ENCODE peak calls at places on chromosomes 16 and 17, in four cellular contexts. One of them, this sample, is unnamed.

GRCh38 chr16:56793504-56793903 is 63.6 kb downstream of the NUP93 start:
- DNase-seq in GM12878: no peak
- DNase-seq in endothelial cell of umbilical vein: peak
- DNase-seq in K562: no peak
- DNase-seq in this sample: peak

GRCh38 chr16:1787322-1788094 is 4.7 kb downstream of the NUBP2 start:
- DNase-seq in GM12878: no peak
- DNase-seq in endothelial cell of umbilical vein: no peak
- DNase-seq in K562: no peak
- DNase-seq in this sample: no peak

GRCh38 chr16:473046-474043 is 47.9 kb downstream of the RAB11FIP3 start:
- DNase-seq in GM12878: no peak
- DNase-seq in endothelial cell of umbilical vein: no peak
- DNase-seq in K562: peak
- DNase-seq in this sample: no peak

GRCh38 chr17:8149419-8150193 is 2.6 kb downstream of the PER1 start:
- DNase-seq in GM12878: no peak
- DNase-seq in endothelial cell of umbilical vein: no peak
- DNase-seq in K562: no peak
- DNase-seq in this sample: no peak

GRCh38 chr16:59021751-59022150 is 287.6 kb upstream of the GOT2 start:
- DNase-seq in GM12878: no peak
- DNase-seq in endothelial cell of umbilical vein: no peak
- DNase-seq in K562: no peak
- DNase-seq in this sample: no peak

GRCh38 chr17:56752263-56752662 is 81.5 kb downstream of the C17orf67 start:
- DNase-seq in GM12878: no peak
- DNase-seq in endothelial cell of umbilical vein: peak
- DNase-seq in K562: no peak
- DNase-seq in this sample: no peak

GRCh38 chr17:8670486-8670885 is 40.0 kb upstream of the MYH10 start:
- DNase-seq in GM12878: no peak
- DNase-seq in endothelial cell of umbilical vein: no peak
- DNase-seq in K562: no peak
- DNase-seq in this sample: no peak

GRCh38 chr16:10923146-10923649 is 19.1 kb downstream of the DEXI start:
- DNase-seq in GM12878: no peak
- DNase-seq in endothelial cell of umbilical vein: no peak
- DNase-seq in K562: no peak
- DNase-seq in this sample: peak

GRCh38 chr17:39739885-39740356 is 2.2 kb downstream of the GRB7 start:
- DNase-seq in GM12878: no peak
- DNase-seq in endothelial cell of umbilical vein: no peak
- DNase-seq in K562: no peak
- DNase-seq in this sample: peak

GRCh38 chr17:78294776-78295175 is 63.3 kb downstream of the TMEM235 start:
- DNase-seq in GM12878: no peak
- DNase-seq in endothelial cell of umbilical vein: no peak
- DNase-seq in K562: no peak
- DNase-seq in this sample: no peak

GRCh38 chr17:33511670-33512069 is 218.6 kb upstream of the ASIC2 start:
- DNase-seq in GM12878: no peak
- DNase-seq in endothelial cell of umbilical vein: no peak
- DNase-seq in K562: no peak
- DNase-seq in this sample: no peak

GRCh38 chr16:84330685-84331050 is 36.0 kb downstream of the WFDC1 start:
- DNase-seq in GM12878: no peak
- DNase-seq in endothelial cell of umbilical vein: no peak
- DNase-seq in K562: no peak
- DNase-seq in this sample: no peak

GRCh38 chr16:78210305-78210704 is 110.9 kb downstream of the WWOX start:
- DNase-seq in GM12878: no peak
- DNase-seq in endothelial cell of umbilical vein: no peak
- DNase-seq in K562: no peak
- DNase-seq in this sample: no peak

GRCh38 chr16:9139965-9140364 is 48.5 kb downstream of the HAPSTR1 start:
- DNase-seq in GM12878: no peak
- DNase-seq in endothelial cell of umbilical vein: no peak
- DNase-seq in K562: peak
- DNase-seq in this sample: peak

GRCh38 chr17:78032166-78032565 is 73.7 kb downstream of the TNRC6C start:
- DNase-seq in GM12878: no peak
- DNase-seq in endothelial cell of umbilical vein: no peak
- DNase-seq in K562: peak
- DNase-seq in this sample: no peak

GRCh38 chr17:4852504-4853075 is 19.4 kb downstream of the MINK1 start:
- DNase-seq in GM12878: no peak
- DNase-seq in endothelial cell of umbilical vein: peak
- DNase-seq in K562: peak
- DNase-seq in this sample: peak

GRCh38 chr17:67490471-67490870 is 113.4 kb downstream of the PITPNC1 start:
- DNase-seq in GM12878: no peak
- DNase-seq in endothelial cell of umbilical vein: no peak
- DNase-seq in K562: no peak
- DNase-seq in this sample: no peak
- H3K9ac ChIP-seq in GM12878: no peak
- H3K9ac ChIP-seq in endothelial cell of umbilical vein: no peak
- H3K9ac ChIP-seq in K562: no peak
- H3K9ac ChIP-seq in this sample: no peak

DNA sequence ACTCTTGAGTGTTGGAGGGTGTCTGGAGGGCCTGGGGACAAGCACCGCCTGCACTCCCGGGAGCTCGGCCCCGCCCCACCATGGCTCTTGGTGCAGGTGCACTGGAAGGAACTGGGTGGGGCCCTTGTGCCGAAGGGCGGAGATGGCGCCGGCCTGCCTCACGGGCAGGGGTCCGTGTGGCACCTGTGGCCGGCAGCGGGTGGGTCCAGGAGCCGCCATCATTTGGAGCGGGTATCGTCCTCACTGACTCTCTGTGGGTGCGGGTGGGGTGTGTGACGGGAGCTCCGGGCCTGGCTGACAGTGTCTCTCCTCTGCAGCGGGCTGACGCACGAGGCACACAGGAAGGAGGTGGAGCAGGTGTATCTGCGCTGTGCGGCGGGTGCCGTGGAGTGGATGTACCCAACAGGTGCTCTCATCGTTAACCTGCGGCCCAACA is 5.2 kb downstream of the METRNL start:
- DNase-seq in GM12878: no peak
- DNase-seq in endothelial cell of umbilical vein: no peak
- DNase-seq in K562: no peak
- DNase-seq in this sample: no peak
- TF ChIP-seq MYC in GM12878: no peak
- TF ChIP-seq MYC in endothelial cell of umbilical vein: no peak
- TF ChIP-seq MYC in K562: no peak
- TF ChIP-seq MYC in this sample: no peak

GRCh38 chr17:64974750-64975317 is 55.6 kb upstream of the LRRC37A3 start:
- DNase-seq in GM12878: no peak
- DNase-seq in endothelial cell of umbilical vein: peak
- DNase-seq in K562: peak
- DNase-seq in this sample: no peak
- H3K9ac ChIP-seq in GM12878: peak
- H3K9ac ChIP-seq in endothelial cell of umbilical vein: peak
- H3K9ac ChIP-seq in K562: peak
- H3K9ac ChIP-seq in this sample: peak

GRCh38 chr16:23836078-23836403 is 258 bp downstream of the PRKCB start:
- DNase-seq in GM12878: no peak
- DNase-seq in endothelial cell of umbilical vein: no peak
- DNase-seq in K562: no peak
- DNase-seq in this sample: no peak

GRCh38 chr16:23835390-23836077 is at the start of gene PRKCB:
- DNase-seq in GM12878: no peak
- DNase-seq in endothelial cell of umbilical vein: peak
- DNase-seq in K562: peak
- DNase-seq in this sample: no peak

GRCh38 chr16:23838485-23839142 is 2.8 kb downstream of the PRKCB start:
- DNase-seq in GM12878: no peak
- DNase-seq in endothelial cell of umbilical vein: no peak
- DNase-seq in K562: no peak
- DNase-seq in this sample: no peak

GRCh38 chr16:23837553-23838308 is 1.9 kb downstream of the PRKCB start:
- DNase-seq in GM12878: no peak
- DNase-seq in endothelial cell of umbilical vein: no peak
- DNase-seq in K562: peak
- DNase-seq in this sample: no peak

DNA sequence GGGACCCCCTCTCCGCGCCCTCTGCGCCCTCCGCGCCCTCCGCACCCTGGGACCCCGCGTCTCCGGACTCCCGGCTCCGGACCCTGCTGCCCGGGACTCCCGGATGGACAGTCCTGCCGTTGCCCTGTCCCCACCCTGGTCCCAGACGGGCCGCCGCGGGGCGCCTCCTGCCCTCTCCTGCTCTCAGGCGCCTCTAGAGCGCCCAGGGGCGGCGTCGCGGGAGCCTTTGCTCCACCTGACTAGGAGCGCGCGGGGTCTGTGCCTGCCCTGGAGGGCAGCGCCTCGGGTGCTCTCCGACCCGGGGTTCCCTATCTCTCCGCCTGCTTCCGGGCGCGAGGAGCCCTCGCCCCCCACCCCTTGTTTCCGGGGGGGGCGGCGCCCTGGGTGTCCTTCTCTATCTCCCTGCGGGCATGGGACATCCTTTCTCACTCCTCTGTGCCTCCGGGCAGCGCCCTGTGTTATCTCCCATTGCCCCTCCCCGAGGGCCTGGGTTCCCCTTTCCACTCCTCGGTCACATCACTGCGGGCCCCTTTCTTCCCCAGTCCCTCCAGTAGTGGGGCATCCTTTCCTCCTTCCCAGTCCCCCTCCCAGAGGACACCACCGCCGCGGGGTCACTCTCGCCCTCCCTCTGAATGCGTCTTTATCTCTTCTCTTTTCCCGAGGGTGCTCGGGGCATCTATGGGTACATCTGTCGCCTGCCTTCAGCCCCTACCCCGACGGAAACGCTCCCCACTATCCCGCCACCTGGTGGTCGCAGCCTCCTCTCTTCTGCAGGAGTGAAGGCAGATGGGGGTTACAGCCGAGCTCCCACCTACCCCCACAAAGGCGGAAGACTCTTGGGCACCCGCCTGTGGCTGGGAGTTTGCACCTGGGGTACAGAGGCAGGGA is 865 bp downstream of the PRKCB start:
- DNase-seq in GM12878: no peak
- DNase-seq in endothelial cell of umbilical vein: no peak
- DNase-seq in K562: peak
- DNase-seq in this sample: no peak
- TF ChIP-seq MYC in GM12878: no peak
- TF ChIP-seq MYC in endothelial cell of umbilical vein: no peak
- TF ChIP-seq MYC in K562: peak
- TF ChIP-seq MYC in this sample: no peak

GRCh38 chr16:2842340-2843000 is 12.4 kb downstream of the ZG16B start:
- DNase-seq in GM12878: no peak
- DNase-seq in endothelial cell of umbilical vein: no peak
- DNase-seq in K562: peak
- DNase-seq in this sample: no peak
- H3K9ac ChIP-seq in GM12878: peak
- H3K9ac ChIP-seq in endothelial cell of umbilical vein: no peak
- H3K9ac ChIP-seq in K562: peak
- H3K9ac ChIP-seq in this sample: no peak

GRCh38 chr17:30427611-30428010 is 48.9 kb downstream of the CPD start:
- DNase-seq in GM12878: no peak
- DNase-seq in endothelial cell of umbilical vein: no peak
- DNase-seq in K562: no peak
- DNase-seq in this sample: no peak
- TF ChIP-seq MYC in GM12878: no peak
- TF ChIP-seq MYC in endothelial cell of umbilical vein: no peak
- TF ChIP-seq MYC in K562: no peak
- TF ChIP-seq MYC in this sample: no peak

GRCh38 chr16:27483083-27483437 is 66.7 kb downstream of the GTF3C1 start:
- DNase-seq in GM12878: no peak
- DNase-seq in endothelial cell of umbilical vein: no peak
- DNase-seq in K562: no peak
- DNase-seq in this sample: no peak

GRCh38 chr16:27481282-27481934 is 68.3 kb downstream of the GTF3C1 start:
- DNase-seq in GM12878: no peak
- DNase-seq in endothelial cell of umbilical vein: no peak
- DNase-seq in K562: no peak
- DNase-seq in this sample: no peak

GRCh38 chr16:27483624-27484023 is 66.1 kb downstream of the GTF3C1 start:
- DNase-seq in GM12878: no peak
- DNase-seq in endothelial cell of umbilical vein: peak
- DNase-seq in K562: no peak
- DNase-seq in this sample: no peak

GRCh38 chr16:27480761-27481160 is 69.0 kb downstream of the GTF3C1 start:
- DNase-seq in GM12878: no peak
- DNase-seq in endothelial cell of umbilical vein: no peak
- DNase-seq in K562: no peak
- DNase-seq in this sample: no peak

DNA sequence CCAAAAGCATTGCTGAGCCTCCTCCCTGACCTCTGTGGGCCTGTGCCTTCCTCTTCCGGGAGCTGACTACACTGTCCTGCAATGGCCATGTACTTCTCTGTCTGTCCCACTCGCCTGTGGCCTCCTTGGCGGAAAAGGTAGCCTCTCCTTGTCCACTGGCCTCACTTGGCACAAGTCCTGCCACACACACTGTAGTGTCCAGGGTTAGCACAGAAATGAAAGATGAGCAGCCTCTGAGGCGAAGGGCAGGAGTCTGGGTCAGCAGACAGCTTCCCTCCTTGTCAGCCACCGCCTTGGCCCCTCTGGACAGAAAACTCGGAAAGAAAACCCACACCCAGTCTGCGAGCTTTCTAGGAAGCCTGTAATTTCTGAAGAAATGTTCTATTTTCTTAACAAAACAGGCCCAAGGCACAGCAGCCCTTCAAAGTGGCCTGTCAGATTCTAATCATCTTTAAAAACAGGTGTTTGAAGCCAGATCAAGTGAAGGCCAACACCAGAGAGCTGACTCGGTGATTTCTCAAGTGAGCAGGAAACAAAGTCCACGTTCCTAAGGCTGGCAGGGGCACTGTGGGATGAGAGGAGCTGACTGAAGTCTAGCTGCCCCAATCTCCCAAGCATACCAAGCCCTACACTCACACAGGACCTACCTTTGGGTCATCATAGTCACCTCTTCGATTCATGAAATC is 67.2 kb downstream of the GTF3C1 start:
- DNase-seq in GM12878: no peak
- DNase-seq in endothelial cell of umbilical vein: no peak
- DNase-seq in K562: no peak
- DNase-seq in this sample: no peak
- H3K9ac ChIP-seq in GM12878: no peak
- H3K9ac ChIP-seq in endothelial cell of umbilical vein: no peak
- H3K9ac ChIP-seq in K562: peak
- H3K9ac ChIP-seq in this sample: no peak

This sample was measured in HepG2.